ENCODE peak calls at places on chromosomes 5 and 9, in six cellular contexts. O is HEK293T, J is A549, S is GM12878, A is HepG2, E is K562. K is an unnamed sample.

GRCh38 chr5:140828402-140828737 is 610 bp downstream of the PCDHA6 start:
- DNase-seq in E (no peak), S (no peak), O (no peak), J (no peak), A (no peak), K (no peak)

GRCh38 chr5:171432076-171432475 is 12.6 kb downstream of the FGF18 start:
- DNase-seq in J (no peak), E (no peak), S (no peak), O (no peak), A (no peak), K (no peak)

GRCh38 chr5:148353634-148354033 is 18.3 kb downstream of the SPINK9 start:
- DNase-seq in S (no peak), A (no peak), J (no peak), O (no peak), E (no peak), K (no peak)

GRCh38 chr9:17018001-17018491 is 116.8 kb upstream of the CNTLN start:
- DNase-seq in S (no peak), E (no peak), O (no peak), J (no peak), A (no peak), K (peak)

GRCh38 chr5:33311893-33312292 is 128.9 kb upstream of the TARS1 start:
- DNase-seq in E (no peak), A (no peak), J (no peak), S (no peak), O (no peak), K (peak)

GRCh38 chr9:134294228-134295071 is 31.8 kb upstream of the RXRA start:
- DNase-seq in A (no peak), E (peak), O (no peak), J (no peak), S (no peak), K (no peak)

GRCh38 chr5:10374032-10374431 is 20.5 kb downstream of the MARCHF6 start:
- DNase-seq in O (no peak), J (no peak), S (no peak), E (no peak), A (no peak), K (no peak)

GRCh38 chr9:71733176-71733575 is 35.1 kb downstream of the CEMIP2 start:
- DNase-seq in E (no peak), A (no peak), O (no peak), S (no peak), J (no peak), K (peak)

GRCh38 chr5:50823568-50823967 is 157.1 kb downstream of the PARP8 start:
- DNase-seq in O (no peak), E (no peak), J (no peak), A (no peak), S (no peak), K (no peak)

GRCh38 chr5:170266570-170267379 is 30.8 kb downstream of the LCP2 start:
- DNase-seq in A (no peak), J (no peak), O (no peak), E (no peak), S (no peak), K (no peak)

GRCh38 chr5:164375051-164375450 is 869.6 kb downstream of the MAT2B start:
- DNase-seq in S (no peak), J (no peak), E (no peak), O (no peak), A (no peak), K (peak)

GRCh38 chr9:14989811-14990210 is 79.6 kb upstream of the FREM1 start:
- DNase-seq in O (no peak), S (no peak), A (no peak), J (no peak), E (no peak), K (no peak)

GRCh38 chr9:10062629-10063395 is 550.0 kb downstream of the PTPRD start:
- DNase-seq in O (no peak), J (no peak), S (no peak), E (no peak), A (no peak), K (peak)

DNA sequence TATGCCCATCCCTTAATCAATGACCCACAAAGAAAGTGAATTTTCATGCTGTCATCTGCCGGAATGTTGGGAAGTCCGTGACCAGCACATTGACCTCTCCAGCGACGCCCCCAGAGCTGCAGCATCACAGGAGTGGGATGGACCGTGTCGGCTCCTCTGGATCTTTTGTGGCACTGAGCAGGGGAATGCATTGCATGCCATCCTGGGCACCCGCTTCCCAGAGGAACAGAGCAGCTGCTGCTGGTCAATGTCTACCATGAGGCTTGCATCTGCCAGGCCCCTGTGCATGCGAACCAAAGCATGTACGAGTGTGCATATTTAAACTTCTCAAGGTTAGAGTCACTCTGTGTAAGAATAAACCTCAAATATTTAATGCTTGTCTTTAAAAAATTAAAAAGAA is 414.8 kb downstream of the GADD45G start:
- DNase-seq in S (no peak), O (no peak), J (no peak), E (no peak), A (no peak), K (no peak)
- TF ChIP-seq BHLHE40 in S (no peak), O (no peak), J (no peak), E (no peak), A (no peak), K (no peak)

GRCh38 chr5:58871648-58872242 is 288.9 kb downstream of the RAB3C start:
- DNase-seq in S (no peak), O (peak), A (peak), E (peak), J (peak), K (peak)
- TF ChIP-seq BHLHE40 in S (peak), O (no peak), A (no peak), E (no peak), J (no peak), K (no peak)

GRCh38 chr5:94481059-94481458 is 137.3 kb downstream of the KIAA0825 start:
- DNase-seq in O (no peak), A (no peak), J (no peak), E (no peak), S (no peak), K (no peak)
- TF ChIP-seq BHLHE40 in O (no peak), A (no peak), J (no peak), E (no peak), S (no peak), K (no peak)

DNA sequence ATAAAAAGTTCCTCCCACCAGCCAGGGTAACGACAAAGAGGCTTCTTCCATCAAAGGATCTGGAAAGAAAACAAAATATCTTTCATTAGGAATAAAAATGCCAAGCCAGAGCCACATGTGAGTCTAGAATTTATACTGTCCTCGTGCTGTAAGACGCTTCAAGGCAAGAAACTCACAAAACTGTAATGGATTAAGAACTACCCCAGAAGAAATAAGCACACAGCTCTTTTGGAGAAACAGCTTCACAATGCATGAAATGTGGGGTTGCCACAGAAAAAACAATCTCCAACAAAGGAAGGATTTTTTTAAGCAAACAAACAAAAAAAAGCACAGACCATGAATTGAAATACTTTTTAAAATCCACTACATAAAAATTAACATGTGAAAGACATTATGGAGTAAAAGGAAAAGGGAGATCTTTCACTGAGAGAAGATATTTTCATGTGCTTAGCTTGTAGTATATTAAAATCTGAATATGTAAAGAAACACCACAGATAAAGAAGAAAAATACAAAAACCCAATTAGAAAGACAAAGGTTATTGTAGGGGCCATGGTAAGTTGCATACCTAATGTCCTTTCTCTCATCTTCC is 140.5 kb upstream of the NFIL3 start:
- DNase-seq in J (no peak), O (no peak), S (no peak), A (no peak), E (no peak), K (no peak)
- TF ChIP-seq BHLHE40 in J (no peak), O (no peak), S (no peak), A (no peak), E (no peak), K (no peak)

GRCh38 chr9:111799506-111799905 is 4.8 kb upstream of the SHOC1 start:
- DNase-seq in O (no peak), J (no peak), S (no peak), A (no peak), E (no peak), K (no peak)
- TF ChIP-seq BHLHE40 in O (no peak), J (no peak), S (no peak), A (no peak), E (no peak), K (no peak)

DNA sequence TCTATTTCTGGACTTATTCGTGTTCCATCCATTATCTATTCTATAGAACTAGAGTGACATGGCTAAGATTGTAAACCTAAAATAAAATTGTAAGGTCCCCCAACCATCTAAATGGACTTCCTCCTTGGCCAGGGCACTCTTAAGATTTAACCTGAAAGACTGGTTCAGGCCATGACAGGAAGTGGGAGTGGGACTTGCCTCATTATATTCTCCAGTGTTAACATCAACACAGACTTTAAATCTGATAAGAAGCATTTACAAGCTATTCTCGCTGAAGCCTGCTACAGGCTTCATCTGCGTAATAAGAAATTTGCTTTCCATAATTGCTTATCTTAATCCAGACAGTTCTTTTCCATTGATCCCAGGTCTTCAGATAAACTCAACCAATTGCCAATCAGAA is 117.0 kb downstream of the SSBP2 start:
- DNase-seq in E (no peak), J (no peak), O (no peak), A (no peak), S (no peak), K (no peak)
- TF ChIP-seq BHLHE40 in E (no peak), J (no peak), O (no peak), A (no peak), S (no peak), K (no peak)

DNA sequence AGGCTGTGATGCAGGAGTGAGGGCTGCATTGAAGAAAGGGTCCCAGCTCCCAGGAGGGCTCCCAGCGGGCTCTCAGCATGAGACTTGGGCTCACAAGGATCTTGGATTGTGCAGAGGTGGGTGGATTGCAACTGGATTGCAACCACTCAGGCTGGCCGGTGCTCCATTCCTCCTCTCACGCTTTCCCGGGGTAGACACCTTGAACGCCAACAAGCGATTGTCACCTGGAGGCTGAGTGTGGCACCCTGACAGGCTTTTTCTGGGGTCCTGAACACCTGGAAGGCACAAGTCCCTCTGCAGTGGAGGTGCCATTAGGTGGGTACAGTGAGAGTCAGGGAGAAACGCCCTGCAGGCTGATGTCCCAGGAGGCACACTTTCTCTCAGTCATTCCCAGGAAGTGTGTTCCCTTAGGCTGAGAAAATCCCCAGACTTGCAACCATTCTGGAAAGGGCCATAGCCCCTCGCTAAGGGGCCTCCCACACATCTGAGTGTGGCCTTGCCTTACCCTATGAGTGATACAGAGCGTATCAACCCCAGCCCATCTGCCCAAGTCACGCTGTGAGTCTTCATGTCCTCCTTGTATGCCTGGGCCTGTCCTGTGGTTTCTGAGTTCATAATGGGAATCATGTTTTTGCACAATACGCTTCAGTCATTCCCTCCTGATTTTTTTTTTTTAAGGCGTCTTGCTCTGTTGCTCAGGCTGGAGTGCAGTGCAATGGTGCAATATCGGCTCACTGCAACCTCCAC is 488.1 kb downstream of the IRX1 start:
- DNase-seq in J (no peak), A (no peak), E (no peak), O (no peak), S (no peak), K (no peak)
- TF ChIP-seq BHLHE40 in J (no peak), A (no peak), E (no peak), O (no peak), S (no peak), K (no peak)

DNA sequence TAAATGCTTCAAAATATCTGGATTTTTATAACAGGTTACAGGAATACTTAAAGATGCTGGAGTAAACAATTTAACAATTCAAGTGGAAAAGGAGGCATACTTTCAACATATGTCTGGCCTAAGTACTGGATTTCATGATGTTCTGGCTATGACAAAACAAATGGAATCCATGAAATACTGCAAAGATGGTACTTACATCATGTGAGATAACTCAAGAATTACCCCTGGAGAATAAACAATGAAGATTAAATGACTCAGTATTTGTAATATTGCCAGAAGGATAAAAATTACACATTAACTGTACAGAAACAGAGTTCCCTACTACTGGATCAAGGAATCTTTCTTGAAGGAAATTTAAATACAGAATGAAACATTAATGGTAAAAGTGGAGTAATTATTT is 35.6 kb downstream of the SLC30A5 start:
- DNase-seq in E (no peak), S (no peak), A (no peak), O (no peak), J (peak), K (peak)
- TF ChIP-seq BHLHE40 in E (no peak), S (no peak), A (no peak), O (no peak), J (no peak), K (peak)